ENCODE peak calls at places on chromosomes 12 and 14, in four cellular contexts. One of them, this sample, is unnamed. For H3K9me3 and H3K4me1, the result is how much of the 10 kb centered on the place peaks cover.

GRCh38 chr12:4858385-4858784 is 51.3 kb upstream of the KCNA1 start:
- DNase-seq in HepG2: peak
- DNase-seq in K562: no peak
- DNase-seq in HCT116: no peak
- DNase-seq in this sample: no peak

GRCh38 chr12:16555630-16556029 is 50.3 kb downstream of the LMO3 start:
- DNase-seq in HepG2: no peak
- DNase-seq in K562: no peak
- DNase-seq in HCT116: no peak
- DNase-seq in this sample: no peak

GRCh38 chr12:125061229-125061628 is 4.0 kb upstream of the AACS start:
- DNase-seq in HepG2: no peak
- DNase-seq in K562: no peak
- DNase-seq in HCT116: no peak
- DNase-seq in this sample: no peak

GRCh38 chr12:111761099-111761498 is 5.6 kb upstream of the ALDH2 start:
- DNase-seq in HepG2: no peak
- DNase-seq in K562: no peak
- DNase-seq in HCT116: no peak
- DNase-seq in this sample: no peak

GRCh38 chr12:65490193-65490592 is 211.7 kb downstream of the MSRB3 start:
- DNase-seq in HepG2: no peak
- DNase-seq in K562: no peak
- DNase-seq in HCT116: no peak
- DNase-seq in this sample: no peak

GRCh38 chr12:6538420-6539275 is 4.3 kb downstream of the GAPDH start:
- DNase-seq in HepG2: peak
- DNase-seq in K562: no peak
- DNase-seq in HCT116: no peak
- DNase-seq in this sample: no peak

GRCh38 chr12:104049278-104050257 is at the start of gene GLT8D2:
- DNase-seq in HepG2: no peak
- DNase-seq in K562: no peak
- DNase-seq in HCT116: no peak
- DNase-seq in this sample: no peak

GRCh38 chr12:65464930-65465329 is 186.4 kb downstream of the MSRB3 start:
- DNase-seq in HepG2: no peak
- DNase-seq in K562: no peak
- DNase-seq in HCT116: no peak
- DNase-seq in this sample: no peak

GRCh38 chr12:48787791-48788521 is 933 bp downstream of the ADCY6 start:
- DNase-seq in HepG2: no peak
- DNase-seq in K562: no peak
- DNase-seq in HCT116: no peak
- DNase-seq in this sample: no peak

GRCh38 chr12:57838594-57839302 is 7.8 kb downstream of the CTDSP2 start:
- DNase-seq in HepG2: no peak
- DNase-seq in K562: no peak
- DNase-seq in HCT116: no peak
- DNase-seq in this sample: no peak

GRCh38 chr12:57844725-57845477 is 1.6 kb downstream of the CTDSP2 start:
- DNase-seq in HepG2: peak
- DNase-seq in K562: peak
- DNase-seq in HCT116: peak
- DNase-seq in this sample: no peak

GRCh38 chr12:8953773-8954402 is 4.4 kb upstream of the M6PR start:
- DNase-seq in HepG2: no peak
- DNase-seq in K562: no peak
- DNase-seq in HCT116: no peak
- DNase-seq in this sample: no peak

GRCh38 chr12:120314220-120314619 is 12.1 kb downstream of the SIRT4 start:
- DNase-seq in HepG2: no peak
- DNase-seq in K562: peak
- DNase-seq in HCT116: no peak
- DNase-seq in this sample: no peak

GRCh38 chr12:94575645-94576393 is 74.5 kb downstream of the TMCC3 start:
- DNase-seq in HepG2: no peak
- DNase-seq in K562: no peak
- DNase-seq in HCT116: no peak
- DNase-seq in this sample: no peak

GRCh38 chr14:52950898-52951729 is at the start of gene FERMT2:
- DNase-seq in HepG2: peak
- DNase-seq in K562: peak
- DNase-seq in HCT116: peak
- DNase-seq in this sample: no peak

GRCh38 chr12:22969521-22969920 is 344.6 kb downstream of the ETNK1 start:
- DNase-seq in HepG2: no peak
- DNase-seq in K562: no peak
- DNase-seq in HCT116: no peak
- DNase-seq in this sample: no peak

GRCh38 chr12:95240556-95240955 is 22.9 kb downstream of the VEZT start:
- DNase-seq in HepG2: no peak
- DNase-seq in K562: no peak
- DNase-seq in HCT116: no peak
- DNase-seq in this sample: no peak

GRCh38 chr12:32273712-32274111 is 125.6 kb upstream of the FGD4 start:
- DNase-seq in HepG2: no peak
- DNase-seq in K562: peak
- DNase-seq in HCT116: no peak
- DNase-seq in this sample: no peak

GRCh38 chr14:24389266-24389855 is 9.4 kb upstream of the NYNRIN start:
- DNase-seq in HepG2: no peak
- DNase-seq in K562: peak
- DNase-seq in HCT116: no peak
- DNase-seq in this sample: no peak

GRCh38 chr12:104054681-104055346 is 4.8 kb upstream of the GLT8D2 start:
- DNase-seq in HepG2: no peak
- DNase-seq in K562: no peak
- DNase-seq in HCT116: no peak
- DNase-seq in this sample: no peak

GRCh38 chr14:63186453-63186852 is 17.8 kb upstream of the RHOJ start:
- DNase-seq in HepG2: no peak
- DNase-seq in K562: no peak
- DNase-seq in HCT116: no peak
- DNase-seq in this sample: no peak

GRCh38 chr14:37428954-37429353 is 166.1 kb downstream of the FOXA1 start:
- DNase-seq in HepG2: no peak
- DNase-seq in K562: no peak
- DNase-seq in HCT116: no peak
- DNase-seq in this sample: no peak

GRCh38 chr14:104903990-104904389 is 20.7 kb upstream of the PLD4 start:
- DNase-seq in HepG2: no peak
- DNase-seq in K562: no peak
- DNase-seq in HCT116: no peak
- DNase-seq in this sample: no peak

GRCh38 chr14:75911883-75912282 is 69.9 kb downstream of the TGFB3 start:
- DNase-seq in HepG2: no peak
- DNase-seq in K562: no peak
- DNase-seq in HCT116: no peak
- DNase-seq in this sample: no peak

GRCh38 chr12:124509300-124509675 is 58.1 kb downstream of the NCOR2 start:
- DNase-seq in HepG2: no peak
- DNase-seq in K562: no peak
- DNase-seq in HCT116: no peak
- DNase-seq in this sample: no peak

GRCh38 chr12:53096089-53096741 is 1.3 kb upstream of the IGFBP6 start:
- DNase-seq in HepG2: no peak
- DNase-seq in K562: no peak
- DNase-seq in HCT116: no peak
- DNase-seq in this sample: no peak

GRCh38 chr12:12804011-12804410 is 9.1 kb upstream of the DDX47 start:
- DNase-seq in HepG2: peak
- DNase-seq in K562: no peak
- DNase-seq in HCT116: no peak
- DNase-seq in this sample: no peak

GRCh38 chr14:74508844-74509428 is 15.4 kb downstream of the ISCA2 start:
- DNase-seq in HepG2: no peak
- DNase-seq in K562: no peak
- DNase-seq in HCT116: no peak
- DNase-seq in this sample: no peak

GRCh38 chr12:62291888-62292760 is 31.9 kb downstream of the USP15 start:
- DNase-seq in HepG2: peak
- DNase-seq in K562: no peak
- DNase-seq in HCT116: no peak
- DNase-seq in this sample: no peak

GRCh38 chr14:100421756-100422470 is 98.8 kb downstream of the SLC25A47 start:
- DNase-seq in HepG2: no peak
- DNase-seq in K562: no peak
- DNase-seq in HCT116: no peak
- DNase-seq in this sample: no peak

GRCh38 chr14:95815226-95815690 is 61.4 kb upstream of the TUNAR start:
- DNase-seq in HepG2: no peak
- DNase-seq in K562: no peak
- DNase-seq in HCT116: no peak
- DNase-seq in this sample: no peak

GRCh38 chr12:69471667-69472385 is 1.6 kb downstream of the FRS2 start:
- DNase-seq in HepG2: no peak
- DNase-seq in K562: peak
- DNase-seq in HCT116: no peak
- DNase-seq in this sample: no peak

GRCh38 chr12:31861360-31861759 is 97.9 kb upstream of the RESF1 start:
- DNase-seq in HepG2: no peak
- DNase-seq in K562: no peak
- DNase-seq in HCT116: no peak
- DNase-seq in this sample: no peak

GRCh38 chr12:102021540-102022246 is 40.1 kb downstream of the WASHC3 start:
- DNase-seq in HepG2: no peak
- DNase-seq in K562: no peak
- DNase-seq in HCT116: no peak
- DNase-seq in this sample: no peak

GRCh38 chr14:64234877-64235651 is 59.1 kb downstream of the ESR2 start:
- DNase-seq in HepG2: no peak
- DNase-seq in K562: no peak
- DNase-seq in HCT116: no peak
- DNase-seq in this sample: no peak

GRCh38 chr14:24838945-24839616 is 205.1 kb upstream of the GZMB start:
- DNase-seq in HepG2: peak
- DNase-seq in K562: no peak
- DNase-seq in HCT116: no peak
- DNase-seq in this sample: no peak

GRCh38 chr14:73741386-73741875 is 27.2 kb upstream of the PNMA1 start:
- DNase-seq in HepG2: peak
- DNase-seq in K562: peak
- DNase-seq in HCT116: no peak
- DNase-seq in this sample: no peak

GRCh38 chr14:23149745-23150144 is 30.7 kb upstream of the CEBPE start:
- DNase-seq in HepG2: no peak
- DNase-seq in K562: no peak
- DNase-seq in HCT116: no peak
- DNase-seq in this sample: no peak

GRCh38 chr14:23151342-23151741 is 32.1 kb downstream of the SLC7A8 start:
- DNase-seq in HepG2: no peak
- DNase-seq in K562: no peak
- DNase-seq in HCT116: no peak
- DNase-seq in this sample: no peak

GRCh38 chr14:23154876-23155587 is 28.4 kb downstream of the SLC7A8 start:
- DNase-seq in HepG2: no peak
- DNase-seq in K562: peak
- DNase-seq in HCT116: no peak
- DNase-seq in this sample: no peak

GRCh38 chr14:23159516-23159915 is 23.9 kb downstream of the SLC7A8 start:
- DNase-seq in HepG2: no peak
- DNase-seq in K562: no peak
- DNase-seq in HCT116: no peak
- DNase-seq in this sample: no peak

GRCh38 chr14:23153891-23154796 is 29.3 kb downstream of the SLC7A8 start:
- DNase-seq in HepG2: no peak
- DNase-seq in K562: peak
- DNase-seq in HCT116: peak
- DNase-seq in this sample: no peak
- TF ChIP-seq TCF7L2 in HepG2: no peak
- TF ChIP-seq TCF7L2 in K562: no peak
- TF ChIP-seq TCF7L2 in HCT116: no peak
- TF ChIP-seq TCF7L2 in this sample: no peak

GRCh38 chr12:130636370-130636769 is 79.7 kb downstream of the RIMBP2 start:
- DNase-seq in HepG2: no peak
- DNase-seq in K562: no peak
- DNase-seq in HCT116: no peak
- DNase-seq in this sample: no peak
- H3K9me3 ChIP-seq in HepG2: under half
- H3K9me3 ChIP-seq in K562: under half
- H3K9me3 ChIP-seq in HCT116: under half
- H3K9me3 ChIP-seq in this sample: under half

DNA sequence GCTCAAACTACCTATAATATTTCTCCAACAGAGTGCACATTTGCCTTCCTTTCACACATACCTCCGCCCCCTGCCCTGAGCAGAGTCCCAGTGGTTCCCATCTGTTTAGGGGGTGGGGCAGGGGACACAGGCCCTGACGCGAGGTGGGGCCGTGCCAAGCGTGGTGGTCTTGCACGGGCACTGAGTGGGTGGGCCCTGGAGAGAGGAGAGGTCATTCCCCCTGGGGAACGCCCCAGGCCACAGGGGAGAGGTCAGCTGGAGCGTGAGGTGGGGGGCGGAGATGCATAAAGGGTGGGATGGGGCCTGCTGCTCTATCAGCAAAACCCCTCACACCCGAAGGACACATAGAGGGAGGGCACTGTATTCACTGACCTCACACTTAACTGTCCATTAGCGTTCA is 441.9 kb downstream of the TMEM121 start:
- DNase-seq in HepG2: no peak
- DNase-seq in K562: no peak
- DNase-seq in HCT116: no peak
- DNase-seq in this sample: no peak
- H3K4me1 ChIP-seq in HepG2: under half
- H3K4me1 ChIP-seq in K562: under half
- H3K4me1 ChIP-seq in HCT116: under half
- H3K4me1 ChIP-seq in this sample: under half

GRCh38 chr12:87930033-87930432 is 99.2 kb downstream of the C12orf50 start:
- DNase-seq in HepG2: no peak
- DNase-seq in K562: no peak
- DNase-seq in HCT116: no peak
- DNase-seq in this sample: no peak
- TF ChIP-seq TCF7L2 in HepG2: no peak
- TF ChIP-seq TCF7L2 in K562: no peak
- TF ChIP-seq TCF7L2 in HCT116: no peak
- TF ChIP-seq TCF7L2 in this sample: no peak

DNA sequence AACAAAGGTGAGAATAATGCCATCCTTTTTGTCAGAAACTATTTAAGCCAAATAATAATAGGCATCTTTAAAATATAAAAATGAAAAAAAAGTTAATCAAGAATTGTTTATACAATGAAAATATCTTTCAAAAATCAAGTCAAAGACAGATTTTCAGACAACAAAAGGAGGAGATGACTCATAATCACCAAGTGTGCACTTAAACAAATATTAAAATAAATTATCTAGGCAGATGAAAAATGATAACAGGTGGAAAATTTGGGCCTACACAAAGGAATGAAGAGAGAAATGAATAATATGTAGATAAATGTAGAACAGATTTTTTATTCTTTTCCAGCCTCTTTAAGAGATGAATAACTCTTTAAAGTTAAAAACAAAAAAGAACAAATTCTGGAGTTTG is 250.0 kb upstream of the PLEKHG7 start:
- DNase-seq in HepG2: no peak
- DNase-seq in K562: no peak
- DNase-seq in HCT116: no peak
- DNase-seq in this sample: no peak
- H3K9me3 ChIP-seq in HepG2: under half
- H3K9me3 ChIP-seq in K562: under half
- H3K9me3 ChIP-seq in HCT116: under half
- H3K9me3 ChIP-seq in this sample: under half

GRCh38 chr12:25311501-25311900 is 60.8 kb upstream of the KRAS start:
- DNase-seq in HepG2: no peak
- DNase-seq in K562: no peak
- DNase-seq in HCT116: no peak
- DNase-seq in this sample: no peak
- H3K4me1 ChIP-seq in HepG2: under half
- H3K4me1 ChIP-seq in K562: under half
- H3K4me1 ChIP-seq in HCT116: under half
- H3K4me1 ChIP-seq in this sample: under half